ENCODE peak calls at places on chromosomes 1 and 21, in six cellular contexts. Z is body of pancreas; D is Panc1; U is CD8-positive, alpha-beta T cell; I is transverse colon; L is colonic mucosa. O is an unnamed sample. For H3K36me3, the result is how much of the 10 kb centered on the place peaks cover.

GRCh38 chr21:20802631-20803260 is 195.5 kb upstream of the NCAM2 start:
- DNase-seq in Z (no peak), D (no peak), U (no peak), I (no peak), L (no peak), O (no peak)

GRCh38 chr1:221801773-221802516 is 60.1 kb upstream of the DUSP10 start:
- DNase-seq in Z (no peak), D (peak), U (no peak), I (no peak), L (no peak), O (peak)

GRCh38 chr1:86938855-86939254 is 24.4 kb downstream of the HS2ST1 start:
- DNase-seq in Z (no peak), D (no peak), U (no peak), I (no peak), L (no peak), O (no peak)

GRCh38 chr1:231424950-231425805 is 3.1 kb upstream of the EGLN1 start:
- DNase-seq in Z (peak), D (no peak), U (no peak), I (no peak), L (no peak), O (no peak)

GRCh38 chr21:29639366-29640232 is 300.2 kb downstream of the GRIK1 start:
- DNase-seq in Z (no peak), D (no peak), U (no peak), I (no peak), L (no peak), O (no peak)

GRCh38 chr21:29102791-29103257 is 27.6 kb upstream of the MAP3K7CL start:
- DNase-seq in Z (no peak), D (no peak), U (no peak), I (no peak), L (no peak), O (no peak)

GRCh38 chr1:172135076-172135672 is 285.3 kb upstream of the C1orf105 start:
- DNase-seq in Z (no peak), D (no peak), U (peak), I (peak), L (no peak), O (no peak)

GRCh38 chr1:228488818-228489674 is 1.9 kb downstream of the RNF187 start:
- DNase-seq in Z (no peak), D (no peak), U (no peak), I (no peak), L (no peak), O (no peak)

GRCh38 chr1:29623501-29623900 is 387.2 kb downstream of the PTPRU start:
- DNase-seq in Z (no peak), D (no peak), U (no peak), I (no peak), L (no peak), O (no peak)

GRCh38 chr1:219379691-219380090 is 206.0 kb downstream of the LYPLAL1 start:
- DNase-seq in Z (no peak), D (no peak), U (no peak), I (no peak), L (no peak), O (no peak)

GRCh38 chr1:19682257-19682656 is 17.6 kb downstream of the HTR6 start:
- DNase-seq in Z (no peak), D (no peak), U (no peak), I (no peak), L (no peak), O (peak)

GRCh38 chr1:244211559-244211944 is 160.5 kb downstream of the ZBTB18 start:
- DNase-seq in Z (no peak), D (no peak), U (no peak), I (no peak), L (peak), O (peak)

GRCh38 chr1:89971600-89971999 is 23.3 kb upstream of the ZNF326 start:
- DNase-seq in Z (no peak), D (no peak), U (no peak), I (no peak), L (no peak), O (peak)

GRCh38 chr1:98515744-98516143 is 145.8 kb upstream of the SNX7 start:
- DNase-seq in Z (no peak), D (no peak), U (no peak), I (no peak), L (no peak), O (no peak)

GRCh38 chr1:144551107-144551542 is 41.6 kb upstream of the PPIAL4F start:
- DNase-seq in Z (no peak), D (no peak), U (peak), I (peak), L (no peak), O (no peak)

GRCh38 chr1:81920245-81920740 is 119.6 kb downstream of the ADGRL2 start:
- DNase-seq in Z (no peak), D (no peak), U (no peak), I (no peak), L (no peak), O (peak)

GRCh38 chr1:29156543-29157268 is 25.0 kb downstream of the SRSF4 start:
- DNase-seq in Z (no peak), D (no peak), U (no peak), I (no peak), L (no peak), O (no peak)

GRCh38 chr1:10629816-10630571 is 155.2 kb downstream of the PEX14 start:
- DNase-seq in Z (no peak), D (no peak), U (no peak), I (no peak), L (no peak), O (no peak)

GRCh38 chr1:214364335-214364734 is 83.4 kb downstream of the SMYD2 start:
- DNase-seq in Z (no peak), D (no peak), U (no peak), I (no peak), L (no peak), O (no peak)

GRCh38 chr21:28991861-28992525 is 684 bp downstream of the LTN1 start:
- DNase-seq in Z (no peak), D (no peak), U (no peak), I (no peak), L (no peak), O (no peak)

GRCh38 chr1:165914136-165914798 is 86.9 kb downstream of the UCK2 start:
- DNase-seq in Z (peak), D (peak), U (peak), I (peak), L (peak), O (peak)

GRCh38 chr21:42581676-42582371 is 68.2 kb downstream of the SLC37A1 start:
- DNase-seq in Z (no peak), D (no peak), U (no peak), I (peak), L (no peak), O (no peak)

GRCh38 chr1:9724706-9725476 is 73.4 kb downstream of the PIK3CD start:
- DNase-seq in Z (peak), D (peak), U (peak), I (peak), L (peak), O (peak)

GRCh38 chr1:197917813-197918646 is 858 bp downstream of the LHX9 start:
- DNase-seq in Z (no peak), D (no peak), U (no peak), I (no peak), L (no peak), O (no peak)

GRCh38 chr21:32626633-32627196 is 14.5 kb upstream of the CFAP298 start:
- DNase-seq in Z (no peak), D (no peak), U (no peak), I (no peak), L (no peak), O (peak)

GRCh38 chr1:217534566-217534965 is 96.3 kb downstream of the GPATCH2 start:
- DNase-seq in Z (no peak), D (no peak), U (no peak), I (no peak), L (no peak), O (peak)

GRCh38 chr1:235329139-235329808 is 904 bp downstream of the GGPS1 start:
- DNase-seq in Z (peak), D (peak), U (peak), I (peak), L (peak), O (peak)

GRCh38 chr1:211490038-211490678 is 1.8 kb downstream of the RD3 start:
- DNase-seq in Z (no peak), D (no peak), U (no peak), I (no peak), L (no peak), O (no peak)

GRCh38 chr1:228256626-228257375 is 49.0 kb downstream of the OBSCN start:
- DNase-seq in Z (no peak), D (no peak), U (no peak), I (no peak), L (no peak), O (no peak)

GRCh38 chr1:221363074-221363473 is 378.8 kb downstream of the DUSP10 start:
- DNase-seq in Z (no peak), D (no peak), U (no peak), I (no peak), L (no peak), O (no peak)

GRCh38 chr1:183306317-183307042 is 111.7 kb downstream of the NMNAT2 start:
- DNase-seq in Z (peak), D (no peak), U (no peak), I (no peak), L (no peak), O (no peak)

GRCh38 chr1:7385471-7386225 is 385.4 kb upstream of the VAMP3 start:
- DNase-seq in Z (no peak), D (no peak), U (no peak), I (no peak), L (peak), O (no peak)

GRCh38 chr1:35222322-35223108 is 29.6 kb upstream of the SFPQ start:
- DNase-seq in Z (no peak), D (no peak), U (no peak), I (no peak), L (no peak), O (no peak)

GRCh38 chr1:101282314-101283087 is 45.7 kb downstream of the S1PR1 start:
- DNase-seq in Z (no peak), D (no peak), U (no peak), I (no peak), L (no peak), O (no peak)

GRCh38 chr21:38793926-38794713 is 11.6 kb upstream of the ETS2 start:
- DNase-seq in Z (no peak), D (no peak), U (no peak), I (no peak), L (no peak), O (no peak)

GRCh38 chr1:154964359-154964758 is 2.8 kb upstream of the PYGO2 start:
- DNase-seq in Z (no peak), D (no peak), U (no peak), I (no peak), L (no peak), O (no peak)

GRCh38 chr1:154961497-154962237 is at the start of gene PYGO2:
- DNase-seq in Z (peak), D (no peak), U (peak), I (peak), L (peak), O (peak)

GRCh38 chr1:154963643-154964042 is 2.1 kb upstream of the PYGO2 start:
- DNase-seq in Z (no peak), D (no peak), U (no peak), I (no peak), L (no peak), O (no peak)

GRCh38 chr1:154962238-154962678 is 676 bp upstream of the PYGO2 start:
- DNase-seq in Z (peak), D (no peak), U (no peak), I (peak), L (peak), O (peak)

DNA sequence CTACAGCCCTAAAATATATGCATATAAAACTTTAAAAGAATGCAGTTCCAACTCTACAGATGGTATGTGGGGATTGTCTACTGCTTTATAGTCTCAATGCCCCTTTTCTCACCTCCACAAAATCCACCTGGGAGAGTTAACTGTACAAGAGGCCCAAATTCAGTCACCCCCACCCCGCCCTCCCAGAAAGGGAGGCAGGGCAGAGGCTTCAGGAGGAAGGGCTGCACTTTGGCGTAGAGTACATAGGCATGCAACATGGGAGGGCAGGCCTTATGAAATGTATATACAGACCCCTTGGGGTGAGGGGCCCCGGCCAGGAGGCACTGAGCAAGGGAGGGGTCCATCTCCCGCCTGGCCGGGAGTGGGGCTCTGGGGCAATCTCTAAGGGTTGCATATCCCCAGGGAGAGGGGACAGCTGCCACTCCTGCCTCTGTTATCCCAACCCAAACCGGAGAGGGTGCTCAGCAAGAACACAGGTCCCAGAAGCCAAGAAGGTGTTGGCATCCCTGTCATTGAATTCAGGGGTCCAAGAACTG is 1.3 kb upstream of the PYGO2 start:
- DNase-seq in Z (no peak), D (no peak), U (no peak), I (no peak), L (no peak), O (no peak)
- H3K4me3 ChIP-seq in Z (no peak), D (no peak), U (no peak), I (no peak), L (peak), O (no peak)

DNA sequence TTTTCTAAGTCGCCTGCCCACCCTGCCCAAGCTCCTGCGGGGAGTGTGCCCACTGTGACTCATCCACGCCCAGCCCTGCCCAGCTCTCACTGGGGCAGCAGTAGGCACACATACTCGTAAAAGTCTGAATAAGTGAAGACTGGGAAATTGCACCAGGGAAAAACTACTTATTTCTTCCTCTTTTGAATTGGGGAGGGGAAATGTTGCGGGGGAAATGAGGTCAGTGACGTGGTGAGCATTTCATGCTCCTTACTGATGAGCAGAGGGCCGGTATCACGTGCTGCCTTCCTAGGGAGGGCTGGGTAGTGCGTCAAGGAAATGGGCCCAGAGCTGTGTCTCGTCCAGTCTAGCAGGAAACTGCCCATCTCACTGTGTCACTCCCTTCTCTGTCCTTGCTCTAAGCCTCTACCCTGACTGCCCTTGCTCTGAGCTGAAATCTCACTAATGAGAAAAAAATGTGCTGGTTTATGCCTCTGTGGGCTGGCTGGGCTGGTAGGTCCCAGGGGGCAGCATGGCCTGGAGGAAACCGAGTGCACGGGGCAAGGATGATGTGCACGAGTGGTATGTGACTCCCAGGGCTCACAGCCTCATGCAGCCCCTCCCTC is 13.5 kb upstream of the TNFRSF1B start:
- DNase-seq in Z (no peak), D (no peak), U (no peak), I (peak), L (peak), O (no peak)
- TF ChIP-seq CTCF in Z (no peak), D (no peak), U (no peak), I (no peak), L (no peak), O (no peak)

DNA sequence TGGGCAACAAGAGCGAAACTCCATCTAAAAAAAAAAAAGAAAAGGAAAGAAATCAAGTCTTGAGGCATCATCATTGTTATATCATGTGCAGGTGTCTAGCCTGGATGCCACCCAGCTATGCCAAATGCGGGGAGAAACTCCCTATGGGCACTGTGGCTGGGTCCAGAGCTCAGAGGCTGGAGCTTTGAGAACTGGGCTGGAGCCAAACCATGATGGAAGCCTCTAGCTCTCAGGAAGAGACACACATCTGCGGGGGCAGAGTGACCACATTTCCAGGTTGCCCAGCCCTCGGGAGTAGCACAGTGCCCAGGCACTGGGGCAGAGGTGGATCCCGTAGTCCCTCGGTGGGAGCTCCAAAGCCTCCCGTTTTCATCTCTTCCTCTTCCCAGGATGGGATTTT is 58.9 kb downstream of the COL18A1 start:
- DNase-seq in Z (no peak), D (no peak), U (no peak), I (no peak), L (no peak), O (no peak)
- H3K36me3 ChIP-seq in Z (under half), D (under half), U (under half), I (under half), L (under half), O (under half)

GRCh38 chr1:64811131-64811530 is 66.3 kb downstream of the RAVER2 start:
- DNase-seq in Z (no peak), D (no peak), U (no peak), I (no peak), L (no peak), O (no peak)
- H3K4me3 ChIP-seq in Z (no peak), D (no peak), U (no peak), I (no peak), L (no peak), O (no peak)